ENCODE peak calls at places on chromosomes 7 and 10, in six cellular contexts. One of them, this sample, is unnamed.
A peak's percentile ranks its signal among the peaks of the same experiment; 100 is the strongest.

GRCh38 chr7:150988230-150989226 is 2.3 kb upstream of the NOS3 start:
- DNase-seq in ovary: peak; percentile 78
- DNase-seq in DMS153: peak; percentile 57
- DNase-seq in LHCN-M2: peak; percentile 19
- DNase-seq in activated CD4-positive, alpha-beta T cell treated with anti-CD3 and anti-CD28 coated beads, Interleukin-2, amount 50 U/mL, for 1 hour: peak; percentile 71
- DNase-seq in A549: peak; percentile 36
- DNase-seq in this sample: peak; percentile 77

GRCh38 chr7:140672382-140673062 is at the start of gene ADCK2:
- DNase-seq in ovary: peak; percentile 72
- DNase-seq in DMS153: no peak
- DNase-seq in LHCN-M2: no peak
- DNase-seq in activated CD4-positive, alpha-beta T cell treated with anti-CD3 and anti-CD28 coated beads, Interleukin-2, amount 50 U/mL, for 1 hour: peak; percentile 56
- DNase-seq in A549: peak; percentile 24
- DNase-seq in this sample: peak; percentile 40

GRCh38 chr7:108347616-108348015 is 108.6 kb downstream of the NRCAM start:
- DNase-seq in ovary: no peak
- DNase-seq in DMS153: no peak
- DNase-seq in LHCN-M2: peak; percentile 81
- DNase-seq in activated CD4-positive, alpha-beta T cell treated with anti-CD3 and anti-CD28 coated beads, Interleukin-2, amount 50 U/mL, for 1 hour: no peak
- DNase-seq in A549: peak; percentile 23
- DNase-seq in this sample: no peak

GRCh38 chr7:20514364-20514763 is 101.1 kb upstream of the ABCB5 start:
- DNase-seq in ovary: no peak
- DNase-seq in DMS153: peak; percentile 85
- DNase-seq in LHCN-M2: peak; percentile 73
- DNase-seq in activated CD4-positive, alpha-beta T cell treated with anti-CD3 and anti-CD28 coated beads, Interleukin-2, amount 50 U/mL, for 1 hour: no peak
- DNase-seq in A549: no peak
- DNase-seq in this sample: no peak

GRCh38 chr10:4983615-4984216 is 19.9 kb downstream of the AKR1C2 start:
- DNase-seq in ovary: no peak
- DNase-seq in DMS153: no peak
- DNase-seq in LHCN-M2: no peak
- DNase-seq in activated CD4-positive, alpha-beta T cell treated with anti-CD3 and anti-CD28 coated beads, Interleukin-2, amount 50 U/mL, for 1 hour: no peak
- DNase-seq in A549: peak; percentile 61
- DNase-seq in this sample: no peak

GRCh38 chr10:85967594-85967993 is 399.0 kb downstream of the GRID1 start:
- DNase-seq in ovary: no peak
- DNase-seq in DMS153: no peak
- DNase-seq in LHCN-M2: no peak
- DNase-seq in activated CD4-positive, alpha-beta T cell treated with anti-CD3 and anti-CD28 coated beads, Interleukin-2, amount 50 U/mL, for 1 hour: no peak
- DNase-seq in A549: peak; percentile 7
- DNase-seq in this sample: no peak

GRCh38 chr10:122232781-122233180 is 38.3 kb upstream of the BTBD16 start:
- DNase-seq in ovary: no peak
- DNase-seq in DMS153: no peak
- DNase-seq in LHCN-M2: peak; percentile 95
- DNase-seq in activated CD4-positive, alpha-beta T cell treated with anti-CD3 and anti-CD28 coated beads, Interleukin-2, amount 50 U/mL, for 1 hour: no peak
- DNase-seq in A549: no peak
- DNase-seq in this sample: no peak

GRCh38 chr7:77540402-77540822 is 3.3 kb downstream of the PTPN12 start:
- DNase-seq in ovary: no peak
- DNase-seq in DMS153: no peak
- DNase-seq in LHCN-M2: no peak
- DNase-seq in activated CD4-positive, alpha-beta T cell treated with anti-CD3 and anti-CD28 coated beads, Interleukin-2, amount 50 U/mL, for 1 hour: no peak
- DNase-seq in A549: no peak
- DNase-seq in this sample: no peak

GRCh38 chr7:20199015-20199737 is 18.0 kb downstream of the MACC1 start:
- DNase-seq in ovary: no peak
- DNase-seq in DMS153: peak; percentile 99
- DNase-seq in LHCN-M2: peak; percentile 92
- DNase-seq in activated CD4-positive, alpha-beta T cell treated with anti-CD3 and anti-CD28 coated beads, Interleukin-2, amount 50 U/mL, for 1 hour: no peak
- DNase-seq in A549: peak; percentile 49
- DNase-seq in this sample: peak; percentile 25

GRCh38 chr7:78852951-78853350 is 600.5 kb downstream of the MAGI2 start:
- DNase-seq in ovary: no peak
- DNase-seq in DMS153: no peak
- DNase-seq in LHCN-M2: peak; percentile 92
- DNase-seq in activated CD4-positive, alpha-beta T cell treated with anti-CD3 and anti-CD28 coated beads, Interleukin-2, amount 50 U/mL, for 1 hour: no peak
- DNase-seq in A549: no peak
- DNase-seq in this sample: no peak

GRCh38 chr10:4822208-4822607 is 3.8 kb upstream of the AKR1E2 start:
- DNase-seq in ovary: no peak
- DNase-seq in DMS153: no peak
- DNase-seq in LHCN-M2: no peak
- DNase-seq in activated CD4-positive, alpha-beta T cell treated with anti-CD3 and anti-CD28 coated beads, Interleukin-2, amount 50 U/mL, for 1 hour: no peak
- DNase-seq in A549: no peak
- DNase-seq in this sample: no peak

GRCh38 chr10:132627736-132628512 is 90.3 kb downstream of the INPP5A start:
- DNase-seq in ovary: no peak
- DNase-seq in DMS153: peak; percentile 19
- DNase-seq in LHCN-M2: peak; percentile 61
- DNase-seq in activated CD4-positive, alpha-beta T cell treated with anti-CD3 and anti-CD28 coated beads, Interleukin-2, amount 50 U/mL, for 1 hour: no peak
- DNase-seq in A549: no peak
- DNase-seq in this sample: peak; percentile 55